ENCODE peak calls at places on chromosomes 16 and 17, in five cellular contexts. I is A549, Q is breast epithelium, J is HCT116, S is heart left ventricle. O is an unnamed sample.

GRCh38 chr16:68298907-68299515 is 11.7 kb downstream of the SLC7A6OS start:
- DNase-seq in I (no peak), Q (no peak), J (no peak), S (no peak), O (no peak)

GRCh38 chr17:18027280-18027679 is 11.7 kb downstream of the ATPAF2 start:
- DNase-seq in I (no peak), Q (no peak), J (no peak), S (no peak), O (no peak)

GRCh38 chr16:76639685-76640289 is 362.6 kb downstream of the CNTNAP4 start:
- DNase-seq in I (peak), Q (no peak), J (no peak), S (no peak), O (no peak)

GRCh38 chr17:81285179-81285878 is 9.8 kb downstream of the SLC38A10 start:
- DNase-seq in I (no peak), Q (no peak), J (no peak), S (peak), O (peak)

GRCh38 chr16:23016372-23016771 is 132.9 kb downstream of the USP31 start:
- DNase-seq in I (no peak), Q (no peak), J (no peak), S (no peak), O (no peak)

GRCh38 chr17:69709441-69709840 is 294.9 kb downstream of the MAP2K6 start:
- DNase-seq in I (no peak), Q (no peak), J (no peak), S (no peak), O (no peak)

GRCh38 chr16:55508941-55509920 is at the start of gene LPCAT2:
- DNase-seq in I (peak), Q (peak), J (peak), S (peak), O (no peak)

GRCh38 chr16:65875362-65876199 is 490.9 kb upstream of the CDH5 start:
- DNase-seq in I (no peak), Q (no peak), J (no peak), S (no peak), O (no peak)

GRCh38 chr16:20997147-20997546 is 96.6 kb downstream of the LYRM1 start:
- DNase-seq in I (no peak), Q (no peak), J (no peak), S (no peak), O (peak)

GRCh38 chr17:34771891-34772290 is 189.4 kb downstream of the CCT6B start:
- DNase-seq in I (no peak), Q (no peak), J (no peak), S (no peak), O (no peak)

GRCh38 chr17:80678621-80679020 is 134.0 kb downstream of the RPTOR start:
- DNase-seq in I (no peak), Q (no peak), J (no peak), S (no peak), O (no peak)

GRCh38 chr17:2939714-2940351 is 123.6 kb downstream of the OR1D5 start:
- DNase-seq in I (no peak), Q (peak), J (no peak), S (peak), O (no peak)

GRCh38 chr17:43014946-43015519 is 7.2 kb downstream of the VAT1 start:
- DNase-seq in I (no peak), Q (no peak), J (no peak), S (no peak), O (no peak)

GRCh38 chr16:88453621-88454314 is 688 bp downstream of the ZFPM1 start:
- DNase-seq in I (no peak), Q (no peak), J (no peak), S (no peak), O (no peak)

GRCh38 chr17:50060951-50061712 is 5.2 kb downstream of the ITGA3 start:
- DNase-seq in I (peak), Q (no peak), J (no peak), S (peak), O (no peak)

GRCh38 chr17:18258356-18259038 is at the start of gene FLII:
- DNase-seq in I (peak), Q (no peak), J (no peak), S (peak), O (no peak)

GRCh38 chr17:37585066-37585465 is 24.2 kb downstream of the SYNRG start:
- DNase-seq in I (no peak), Q (no peak), J (no peak), S (no peak), O (no peak)

GRCh38 chr16:55294129-55294528 is 29.9 kb upstream of the IRX6 start:
- DNase-seq in I (no peak), Q (no peak), J (no peak), S (no peak), O (no peak)

GRCh38 chr17:66673668-66674276 is 161.1 kb upstream of the CACNG5 start:
- DNase-seq in I (peak), Q (peak), J (peak), S (no peak), O (no peak)

GRCh38 chr17:4597975-4598374 is 13.6 kb downstream of the SMTNL2 start:
- DNase-seq in I (no peak), Q (no peak), J (no peak), S (peak), O (no peak)

GRCh38 chr17:2034157-2034556 is 4.2 kb downstream of the DPH1 start:
- DNase-seq in I (no peak), Q (no peak), J (no peak), S (no peak), O (no peak)

GRCh38 chr17:67855504-67856324 is 30.4 kb downstream of the BPTF start:
- DNase-seq in I (no peak), Q (no peak), J (no peak), S (no peak), O (no peak)
- H3K27ac ChIP-seq in I (no peak), Q (no peak), J (no peak), S (no peak), O (no peak)

GRCh38 chr17:57955183-57955952 is at the start of gene CUEDC1:
- DNase-seq in I (peak), Q (peak), J (no peak), S (peak), O (peak)
- TF ChIP-seq POLR2A in I (peak), Q (no peak), J (peak), S (peak), O (no peak)

GRCh38 chr17:7466318-7466643 is 13.2 kb downstream of the ZBTB4 start:
- DNase-seq in I (no peak), Q (no peak), J (no peak), S (no peak), O (no peak)
- H3K27ac ChIP-seq in I (no peak), Q (peak), J (no peak), S (peak), O (peak)

DNA sequence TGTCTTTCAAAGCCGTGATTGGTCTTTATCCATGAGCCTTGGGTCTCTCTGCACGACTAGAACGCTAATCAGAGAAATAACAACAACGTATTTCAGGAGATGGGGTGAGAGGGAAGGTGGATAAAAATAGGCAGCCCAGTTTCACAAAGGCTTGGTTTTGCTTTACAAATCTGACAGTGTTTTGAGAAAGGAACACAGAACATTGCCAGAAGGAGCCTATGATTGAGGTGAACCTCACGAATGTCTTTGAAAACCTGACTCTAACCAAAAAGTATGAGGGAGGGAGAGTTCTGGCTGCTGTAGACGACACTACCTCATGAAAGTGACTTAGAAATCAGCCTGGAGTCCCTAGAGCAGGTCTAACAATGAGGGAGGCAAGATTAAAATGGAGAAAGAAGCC is 38.0 kb upstream of the NOL11 start:
- DNase-seq in I (no peak), Q (no peak), J (no peak), S (no peak), O (no peak)
- TF ChIP-seq POLR2A in I (no peak), Q (no peak), J (no peak), S (no peak), O (no peak)

DNA sequence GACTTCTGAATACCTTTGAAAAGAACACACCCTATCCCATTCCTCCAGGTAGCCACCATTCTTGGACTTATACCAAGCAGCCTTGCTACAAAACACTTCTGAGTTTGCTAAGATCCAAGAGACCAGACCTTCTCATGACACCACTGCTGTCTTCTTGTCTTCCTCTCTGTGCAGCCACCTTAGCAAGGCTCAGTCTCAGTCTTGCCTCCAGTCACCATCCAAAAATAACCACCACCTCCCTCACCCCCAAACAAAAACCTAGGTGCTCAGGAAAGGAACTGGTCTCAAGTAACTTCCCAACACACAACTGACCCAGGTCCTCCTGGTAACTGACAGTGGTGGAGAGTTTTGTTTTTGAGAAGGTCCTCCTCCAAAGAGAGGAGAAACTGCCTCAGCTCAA is 90.9 kb upstream of the CORO6 start:
- DNase-seq in I (no peak), Q (no peak), J (no peak), S (no peak), O (peak)
- H3K27ac ChIP-seq in I (no peak), Q (no peak), J (no peak), S (no peak), O (no peak)

GRCh38 chr17:63446218-63446980 is at the start of gene CYB561:
- DNase-seq in I (peak), Q (peak), J (peak), S (peak), O (no peak)
- TF ChIP-seq POLR2A in I (peak), Q (no peak), J (peak), S (no peak), O (no peak)

DNA sequence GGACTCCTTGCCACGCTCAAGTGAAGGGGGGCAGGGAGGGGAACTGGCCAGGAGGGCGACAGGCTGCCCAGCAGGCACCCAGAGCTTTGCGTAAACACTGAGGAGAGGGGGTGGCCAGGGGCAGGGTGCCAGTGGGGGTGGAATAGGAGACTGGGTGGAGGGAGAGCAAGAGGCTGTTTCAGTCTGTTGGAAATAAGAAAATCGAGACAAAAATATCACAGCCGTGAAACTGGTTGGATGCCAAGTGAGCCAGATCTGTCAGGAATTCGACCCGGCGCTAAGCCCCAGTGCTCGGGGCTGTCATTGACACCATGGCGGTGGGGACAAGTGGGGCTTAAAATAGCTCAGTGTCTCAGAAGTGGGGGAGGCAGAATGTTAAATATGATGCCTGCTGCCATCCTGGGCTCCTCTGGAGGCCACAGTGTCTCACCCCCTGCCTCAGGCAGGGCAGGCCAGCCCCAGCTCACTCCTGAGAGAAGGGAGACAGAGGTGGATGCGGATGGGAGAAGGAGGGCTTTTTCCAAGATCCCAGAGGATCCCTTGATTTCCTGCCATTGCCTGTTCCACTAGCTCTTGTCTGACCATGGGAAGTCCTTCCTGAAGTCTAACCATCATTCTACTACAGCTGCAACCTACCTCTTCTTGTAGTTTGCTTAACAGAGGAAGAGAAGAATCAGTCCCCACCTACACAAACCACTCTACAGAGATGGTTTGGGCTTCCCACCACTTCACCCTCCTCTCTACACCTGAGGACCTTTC is 9.5 kb downstream of the PNMT start:
- DNase-seq in I (no peak), Q (no peak), J (no peak), S (peak), O (no peak)
- H3K27ac ChIP-seq in I (no peak), Q (peak), J (no peak), S (peak), O (peak)